ENCODE peak calls at places on chromosomes 4 and X, in ten cellular contexts. One of them, this sample, is unnamed.

GRCh38 chrX:137058339-137059127 is 24.7 kb upstream of the GPR101 start:
- DNase-seq in H54: no peak
- DNase-seq in tibial nerve: no peak
- DNase-seq in retina: no peak
- DNase-seq in foreskin melanocyte: no peak
- DNase-seq in stomach: no peak
- DNase-seq in non-pigmented ciliary epithelial cell: no peak
- DNase-seq in NCI-H1105: no peak
- DNase-seq in stimulated activated CD4-positive, alpha-beta T cell treated with anti-CD3 and anti-CD28 coated beads, Interleukin-1b, Interleukin-23, amount 100 ng/mL, for 1 hour: no peak
- DNase-seq in stimulated activated naive CD8-positive, alpha-beta T cell treated with anti-CD3 and anti-CD28 coated beads, Interleukin-15, amount 100 ng/mL, for 72 hours: no peak
- DNase-seq in this sample: no peak

GRCh38 chr4:112296949-112297483 is at the start of gene ALPK1:
- DNase-seq in tibial nerve: peak; percentile 48
- DNase-seq in H54: peak; percentile 24
- DNase-seq in retina: no peak
- DNase-seq in NCI-H1105: no peak
- DNase-seq in stimulated activated naive CD8-positive, alpha-beta T cell treated with anti-CD3 and anti-CD28 coated beads, Interleukin-15, amount 100 ng/mL, for 72 hours: no peak
- DNase-seq in foreskin melanocyte: peak; percentile 84
- DNase-seq in stomach: no peak
- DNase-seq in stimulated activated CD4-positive, alpha-beta T cell treated with anti-CD3 and anti-CD28 coated beads, Interleukin-1b, Interleukin-23, amount 100 ng/mL, for 1 hour: no peak
- DNase-seq in non-pigmented ciliary epithelial cell: peak; percentile 71
- DNase-seq in this sample: peak; percentile 92

GRCh38 chr4:10810411-10810810 is 125.8 kb upstream of the CLNK start:
- DNase-seq in stimulated activated CD4-positive, alpha-beta T cell treated with anti-CD3 and anti-CD28 coated beads, Interleukin-1b, Interleukin-23, amount 100 ng/mL, for 1 hour: no peak
- DNase-seq in foreskin melanocyte: no peak
- DNase-seq in stimulated activated naive CD8-positive, alpha-beta T cell treated with anti-CD3 and anti-CD28 coated beads, Interleukin-15, amount 100 ng/mL, for 72 hours: no peak
- DNase-seq in retina: no peak
- DNase-seq in stomach: no peak
- DNase-seq in NCI-H1105: no peak
- DNase-seq in H54: no peak
- DNase-seq in tibial nerve: no peak
- DNase-seq in non-pigmented ciliary epithelial cell: no peak
- DNase-seq in this sample: no peak

GRCh38 chrX:110320588-110320987 is 2.7 kb upstream of the AMMECR1 start:
- DNase-seq in tibial nerve: no peak
- DNase-seq in retina: no peak
- DNase-seq in foreskin melanocyte: no peak
- DNase-seq in non-pigmented ciliary epithelial cell: no peak
- DNase-seq in stimulated activated CD4-positive, alpha-beta T cell treated with anti-CD3 and anti-CD28 coated beads, Interleukin-1b, Interleukin-23, amount 100 ng/mL, for 1 hour: no peak
- DNase-seq in stomach: no peak
- DNase-seq in H54: no peak
- DNase-seq in NCI-H1105: no peak
- DNase-seq in stimulated activated naive CD8-positive, alpha-beta T cell treated with anti-CD3 and anti-CD28 coated beads, Interleukin-15, amount 100 ng/mL, for 72 hours: no peak
- DNase-seq in this sample: no peak

GRCh38 chrX:123698979-123699378 is 33.9 kb downstream of the THOC2 start:
- DNase-seq in retina: no peak
- DNase-seq in tibial nerve: no peak
- DNase-seq in non-pigmented ciliary epithelial cell: no peak
- DNase-seq in NCI-H1105: no peak
- DNase-seq in stomach: no peak
- DNase-seq in stimulated activated naive CD8-positive, alpha-beta T cell treated with anti-CD3 and anti-CD28 coated beads, Interleukin-15, amount 100 ng/mL, for 72 hours: no peak
- DNase-seq in foreskin melanocyte: no peak
- DNase-seq in H54: no peak
- DNase-seq in stimulated activated CD4-positive, alpha-beta T cell treated with anti-CD3 and anti-CD28 coated beads, Interleukin-1b, Interleukin-23, amount 100 ng/mL, for 1 hour: no peak
- DNase-seq in this sample: peak; percentile 2

GRCh38 chr4:81919238-81919637 is 447.5 kb upstream of the RASGEF1B start:
- DNase-seq in stomach: no peak
- DNase-seq in foreskin melanocyte: no peak
- DNase-seq in tibial nerve: no peak
- DNase-seq in retina: no peak
- DNase-seq in stimulated activated naive CD8-positive, alpha-beta T cell treated with anti-CD3 and anti-CD28 coated beads, Interleukin-15, amount 100 ng/mL, for 72 hours: no peak
- DNase-seq in stimulated activated CD4-positive, alpha-beta T cell treated with anti-CD3 and anti-CD28 coated beads, Interleukin-1b, Interleukin-23, amount 100 ng/mL, for 1 hour: no peak
- DNase-seq in non-pigmented ciliary epithelial cell: no peak
- DNase-seq in H54: no peak
- DNase-seq in NCI-H1105: no peak
- DNase-seq in this sample: no peak

GRCh38 chr4:91058345-91058744 is 931.2 kb downstream of the CCSER1 start:
- DNase-seq in non-pigmented ciliary epithelial cell: peak; percentile 22
- DNase-seq in H54: no peak
- DNase-seq in stomach: no peak
- DNase-seq in tibial nerve: no peak
- DNase-seq in stimulated activated CD4-positive, alpha-beta T cell treated with anti-CD3 and anti-CD28 coated beads, Interleukin-1b, Interleukin-23, amount 100 ng/mL, for 1 hour: no peak
- DNase-seq in NCI-H1105: no peak
- DNase-seq in foreskin melanocyte: no peak
- DNase-seq in stimulated activated naive CD8-positive, alpha-beta T cell treated with anti-CD3 and anti-CD28 coated beads, Interleukin-15, amount 100 ng/mL, for 72 hours: no peak
- DNase-seq in retina: no peak
- DNase-seq in this sample: peak; percentile 17

GRCh38 chr4:17646693-17647092 is 32.3 kb downstream of the MED28 start:
- DNase-seq in stomach: no peak
- DNase-seq in foreskin melanocyte: no peak
- DNase-seq in stimulated activated CD4-positive, alpha-beta T cell treated with anti-CD3 and anti-CD28 coated beads, Interleukin-1b, Interleukin-23, amount 100 ng/mL, for 1 hour: no peak
- DNase-seq in retina: no peak
- DNase-seq in non-pigmented ciliary epithelial cell: no peak
- DNase-seq in stimulated activated naive CD8-positive, alpha-beta T cell treated with anti-CD3 and anti-CD28 coated beads, Interleukin-15, amount 100 ng/mL, for 72 hours: no peak
- DNase-seq in NCI-H1105: no peak
- DNase-seq in H54: no peak
- DNase-seq in tibial nerve: no peak
- DNase-seq in this sample: no peak

GRCh38 chrX:120120223-120120622 is 4.5 kb upstream of the RHOXF1 start:
- DNase-seq in foreskin melanocyte: no peak
- DNase-seq in non-pigmented ciliary epithelial cell: peak; percentile 3
- DNase-seq in stimulated activated CD4-positive, alpha-beta T cell treated with anti-CD3 and anti-CD28 coated beads, Interleukin-1b, Interleukin-23, amount 100 ng/mL, for 1 hour: no peak
- DNase-seq in stomach: no peak
- DNase-seq in tibial nerve: no peak
- DNase-seq in NCI-H1105: no peak
- DNase-seq in retina: no peak
- DNase-seq in H54: no peak
- DNase-seq in stimulated activated naive CD8-positive, alpha-beta T cell treated with anti-CD3 and anti-CD28 coated beads, Interleukin-15, amount 100 ng/mL, for 72 hours: no peak
- DNase-seq in this sample: peak; percentile 60

GRCh38 chr4:38678078-38678477 is 14.1 kb downstream of the KLF3 start:
- DNase-seq in stimulated activated CD4-positive, alpha-beta T cell treated with anti-CD3 and anti-CD28 coated beads, Interleukin-1b, Interleukin-23, amount 100 ng/mL, for 1 hour: no peak
- DNase-seq in foreskin melanocyte: no peak
- DNase-seq in NCI-H1105: no peak
- DNase-seq in stimulated activated naive CD8-positive, alpha-beta T cell treated with anti-CD3 and anti-CD28 coated beads, Interleukin-15, amount 100 ng/mL, for 72 hours: no peak
- DNase-seq in H54: no peak
- DNase-seq in non-pigmented ciliary epithelial cell: peak; percentile 94
- DNase-seq in tibial nerve: peak; percentile 42
- DNase-seq in stomach: no peak
- DNase-seq in retina: peak; percentile 62
- DNase-seq in this sample: peak; percentile 95

GRCh38 chrX:110755611-110756010 is 40.0 kb downstream of the CHRDL1 start:
- DNase-seq in retina: no peak
- DNase-seq in stimulated activated CD4-positive, alpha-beta T cell treated with anti-CD3 and anti-CD28 coated beads, Interleukin-1b, Interleukin-23, amount 100 ng/mL, for 1 hour: no peak
- DNase-seq in non-pigmented ciliary epithelial cell: no peak
- DNase-seq in stimulated activated naive CD8-positive, alpha-beta T cell treated with anti-CD3 and anti-CD28 coated beads, Interleukin-15, amount 100 ng/mL, for 72 hours: no peak
- DNase-seq in tibial nerve: no peak
- DNase-seq in NCI-H1105: no peak
- DNase-seq in stomach: no peak
- DNase-seq in H54: no peak
- DNase-seq in foreskin melanocyte: no peak
- DNase-seq in this sample: no peak

GRCh38 chr4:4913628-4914027 is 54.2 kb downstream of the MSX1 start:
- DNase-seq in non-pigmented ciliary epithelial cell: no peak
- DNase-seq in tibial nerve: no peak
- DNase-seq in foreskin melanocyte: no peak
- DNase-seq in NCI-H1105: no peak
- DNase-seq in retina: no peak
- DNase-seq in stimulated activated CD4-positive, alpha-beta T cell treated with anti-CD3 and anti-CD28 coated beads, Interleukin-1b, Interleukin-23, amount 100 ng/mL, for 1 hour: no peak
- DNase-seq in H54: no peak
- DNase-seq in stomach: no peak
- DNase-seq in stimulated activated naive CD8-positive, alpha-beta T cell treated with anti-CD3 and anti-CD28 coated beads, Interleukin-15, amount 100 ng/mL, for 72 hours: no peak
- DNase-seq in this sample: no peak

GRCh38 chr4:123393696-123394095 is 2.9 kb upstream of the SPRY1 start:
- DNase-seq in NCI-H1105: no peak
- DNase-seq in stimulated activated naive CD8-positive, alpha-beta T cell treated with anti-CD3 and anti-CD28 coated beads, Interleukin-15, amount 100 ng/mL, for 72 hours: no peak
- DNase-seq in H54: no peak
- DNase-seq in tibial nerve: no peak
- DNase-seq in retina: no peak
- DNase-seq in foreskin melanocyte: no peak
- DNase-seq in stomach: no peak
- DNase-seq in stimulated activated CD4-positive, alpha-beta T cell treated with anti-CD3 and anti-CD28 coated beads, Interleukin-1b, Interleukin-23, amount 100 ng/mL, for 1 hour: no peak
- DNase-seq in non-pigmented ciliary epithelial cell: no peak
- DNase-seq in this sample: peak; percentile 67

GRCh38 chrX:10755477-10756334 is 135.3 kb upstream of the MID1 start:
- DNase-seq in stimulated activated CD4-positive, alpha-beta T cell treated with anti-CD3 and anti-CD28 coated beads, Interleukin-1b, Interleukin-23, amount 100 ng/mL, for 1 hour: no peak
- DNase-seq in NCI-H1105: no peak
- DNase-seq in tibial nerve: peak; percentile 7
- DNase-seq in stimulated activated naive CD8-positive, alpha-beta T cell treated with anti-CD3 and anti-CD28 coated beads, Interleukin-15, amount 100 ng/mL, for 72 hours: no peak
- DNase-seq in retina: peak; percentile 25
- DNase-seq in non-pigmented ciliary epithelial cell: peak; percentile 65
- DNase-seq in foreskin melanocyte: no peak
- DNase-seq in H54: no peak
- DNase-seq in stomach: no peak
- DNase-seq in this sample: peak; percentile 47

GRCh38 chr4:31283689-31284088 is 563.5 kb downstream of the PCDH7 start:
- DNase-seq in foreskin melanocyte: no peak
- DNase-seq in stimulated activated naive CD8-positive, alpha-beta T cell treated with anti-CD3 and anti-CD28 coated beads, Interleukin-15, amount 100 ng/mL, for 72 hours: no peak
- DNase-seq in tibial nerve: no peak
- DNase-seq in H54: no peak
- DNase-seq in retina: no peak
- DNase-seq in stimulated activated CD4-positive, alpha-beta T cell treated with anti-CD3 and anti-CD28 coated beads, Interleukin-1b, Interleukin-23, amount 100 ng/mL, for 1 hour: no peak
- DNase-seq in NCI-H1105: no peak
- DNase-seq in stomach: no peak
- DNase-seq in non-pigmented ciliary epithelial cell: no peak
- DNase-seq in this sample: no peak

GRCh38 chr4:41361831-41362646 is 105.3 kb downstream of the UCHL1 start:
- DNase-seq in non-pigmented ciliary epithelial cell: no peak
- DNase-seq in H54: peak; percentile 12
- DNase-seq in tibial nerve: no peak
- DNase-seq in stimulated activated naive CD8-positive, alpha-beta T cell treated with anti-CD3 and anti-CD28 coated beads, Interleukin-15, amount 100 ng/mL, for 72 hours: no peak
- DNase-seq in stimulated activated CD4-positive, alpha-beta T cell treated with anti-CD3 and anti-CD28 coated beads, Interleukin-1b, Interleukin-23, amount 100 ng/mL, for 1 hour: no peak
- DNase-seq in stomach: no peak
- DNase-seq in foreskin melanocyte: no peak
- DNase-seq in retina: no peak
- DNase-seq in NCI-H1105: no peak
- DNase-seq in this sample: peak; percentile 41

GRCh38 chr4:4666187-4666586 is 124.3 kb upstream of the STX18 start:
- DNase-seq in stimulated activated naive CD8-positive, alpha-beta T cell treated with anti-CD3 and anti-CD28 coated beads, Interleukin-15, amount 100 ng/mL, for 72 hours: no peak
- DNase-seq in retina: peak; percentile 13
- DNase-seq in stimulated activated CD4-positive, alpha-beta T cell treated with anti-CD3 and anti-CD28 coated beads, Interleukin-1b, Interleukin-23, amount 100 ng/mL, for 1 hour: no peak
- DNase-seq in stomach: no peak
- DNase-seq in tibial nerve: no peak
- DNase-seq in H54: no peak
- DNase-seq in foreskin melanocyte: no peak
- DNase-seq in NCI-H1105: no peak
- DNase-seq in non-pigmented ciliary epithelial cell: no peak
- DNase-seq in this sample: no peak

GRCh38 chrX:150372280-150372679 is 9.2 kb downstream of the MAMLD1 start:
- DNase-seq in foreskin melanocyte: peak; percentile 67
- DNase-seq in retina: no peak
- DNase-seq in H54: no peak
- DNase-seq in stimulated activated naive CD8-positive, alpha-beta T cell treated with anti-CD3 and anti-CD28 coated beads, Interleukin-15, amount 100 ng/mL, for 72 hours: no peak
- DNase-seq in tibial nerve: no peak
- DNase-seq in stomach: no peak
- DNase-seq in non-pigmented ciliary epithelial cell: no peak
- DNase-seq in NCI-H1105: no peak
- DNase-seq in stimulated activated CD4-positive, alpha-beta T cell treated with anti-CD3 and anti-CD28 coated beads, Interleukin-1b, Interleukin-23, amount 100 ng/mL, for 1 hour: no peak
- DNase-seq in this sample: no peak

GRCh38 chrX:56661193-56661592 is 67.8 kb upstream of the NBDY start:
- DNase-seq in foreskin melanocyte: no peak
- DNase-seq in retina: no peak
- DNase-seq in stimulated activated naive CD8-positive, alpha-beta T cell treated with anti-CD3 and anti-CD28 coated beads, Interleukin-15, amount 100 ng/mL, for 72 hours: no peak
- DNase-seq in stimulated activated CD4-positive, alpha-beta T cell treated with anti-CD3 and anti-CD28 coated beads, Interleukin-1b, Interleukin-23, amount 100 ng/mL, for 1 hour: no peak
- DNase-seq in non-pigmented ciliary epithelial cell: no peak
- DNase-seq in NCI-H1105: no peak
- DNase-seq in stomach: no peak
- DNase-seq in tibial nerve: no peak
- DNase-seq in H54: no peak
- DNase-seq in this sample: no peak

GRCh38 chr4:150321113-150321512 is 242.9 kb downstream of the DCLK2 start:
- DNase-seq in H54: no peak
- DNase-seq in stimulated activated CD4-positive, alpha-beta T cell treated with anti-CD3 and anti-CD28 coated beads, Interleukin-1b, Interleukin-23, amount 100 ng/mL, for 1 hour: no peak
- DNase-seq in stimulated activated naive CD8-positive, alpha-beta T cell treated with anti-CD3 and anti-CD28 coated beads, Interleukin-15, amount 100 ng/mL, for 72 hours: no peak
- DNase-seq in NCI-H1105: no peak
- DNase-seq in stomach: no peak
- DNase-seq in retina: no peak
- DNase-seq in foreskin melanocyte: no peak
- DNase-seq in non-pigmented ciliary epithelial cell: no peak
- DNase-seq in tibial nerve: no peak
- DNase-seq in this sample: no peak

GRCh38 chr4:10034612-10035104 is 13.4 kb upstream of the SLC2A9 start:
- DNase-seq in retina: no peak
- DNase-seq in non-pigmented ciliary epithelial cell: no peak
- DNase-seq in stomach: no peak
- DNase-seq in NCI-H1105: no peak
- DNase-seq in stimulated activated naive CD8-positive, alpha-beta T cell treated with anti-CD3 and anti-CD28 coated beads, Interleukin-15, amount 100 ng/mL, for 72 hours: no peak
- DNase-seq in stimulated activated CD4-positive, alpha-beta T cell treated with anti-CD3 and anti-CD28 coated beads, Interleukin-1b, Interleukin-23, amount 100 ng/mL, for 1 hour: no peak
- DNase-seq in foreskin melanocyte: no peak
- DNase-seq in H54: no peak
- DNase-seq in tibial nerve: no peak
- DNase-seq in this sample: no peak

GRCh38 chrX:121307441-121307840 is 260.0 kb downstream of the GLUD2 start:
- DNase-seq in H54: no peak
- DNase-seq in stimulated activated naive CD8-positive, alpha-beta T cell treated with anti-CD3 and anti-CD28 coated beads, Interleukin-15, amount 100 ng/mL, for 72 hours: no peak
- DNase-seq in retina: no peak
- DNase-seq in tibial nerve: no peak
- DNase-seq in foreskin melanocyte: no peak
- DNase-seq in NCI-H1105: no peak
- DNase-seq in non-pigmented ciliary epithelial cell: peak; percentile 2
- DNase-seq in stomach: no peak
- DNase-seq in stimulated activated CD4-positive, alpha-beta T cell treated with anti-CD3 and anti-CD28 coated beads, Interleukin-1b, Interleukin-23, amount 100 ng/mL, for 1 hour: no peak
- DNase-seq in this sample: no peak

GRCh38 chrX:54116391-54116790 is 66.7 kb downstream of the FAM120C start:
- DNase-seq in NCI-H1105: no peak
- DNase-seq in retina: no peak
- DNase-seq in stomach: no peak
- DNase-seq in tibial nerve: no peak
- DNase-seq in foreskin melanocyte: no peak
- DNase-seq in H54: no peak
- DNase-seq in stimulated activated naive CD8-positive, alpha-beta T cell treated with anti-CD3 and anti-CD28 coated beads, Interleukin-15, amount 100 ng/mL, for 72 hours: no peak
- DNase-seq in non-pigmented ciliary epithelial cell: no peak
- DNase-seq in stimulated activated CD4-positive, alpha-beta T cell treated with anti-CD3 and anti-CD28 coated beads, Interleukin-1b, Interleukin-23, amount 100 ng/mL, for 1 hour: no peak
- DNase-seq in this sample: no peak

GRCh38 chr4:102438873-102439614 is 62.1 kb upstream of the NFKB1 start:
- DNase-seq in stimulated activated naive CD8-positive, alpha-beta T cell treated with anti-CD3 and anti-CD28 coated beads, Interleukin-15, amount 100 ng/mL, for 72 hours: no peak
- DNase-seq in stomach: no peak
- DNase-seq in tibial nerve: peak; percentile 85
- DNase-seq in foreskin melanocyte: peak; percentile 54
- DNase-seq in NCI-H1105: peak; percentile 17
- DNase-seq in retina: peak; percentile 41
- DNase-seq in H54: no peak
- DNase-seq in stimulated activated CD4-positive, alpha-beta T cell treated with anti-CD3 and anti-CD28 coated beads, Interleukin-1b, Interleukin-23, amount 100 ng/mL, for 1 hour: no peak
- DNase-seq in non-pigmented ciliary epithelial cell: peak; percentile 85
- DNase-seq in this sample: peak; percentile 98

GRCh38 chrX:69085826-69086225 is 79.4 kb downstream of the PJA1 start:
- DNase-seq in stimulated activated naive CD8-positive, alpha-beta T cell treated with anti-CD3 and anti-CD28 coated beads, Interleukin-15, amount 100 ng/mL, for 72 hours: no peak
- DNase-seq in retina: no peak
- DNase-seq in foreskin melanocyte: no peak
- DNase-seq in stimulated activated CD4-positive, alpha-beta T cell treated with anti-CD3 and anti-CD28 coated beads, Interleukin-1b, Interleukin-23, amount 100 ng/mL, for 1 hour: no peak
- DNase-seq in tibial nerve: no peak
- DNase-seq in H54: no peak
- DNase-seq in non-pigmented ciliary epithelial cell: no peak
- DNase-seq in NCI-H1105: no peak
- DNase-seq in stomach: no peak
- DNase-seq in this sample: no peak

GRCh38 chrX:154348646-154349358 is 25.6 kb downstream of the FLNA start:
- DNase-seq in non-pigmented ciliary epithelial cell: no peak
- DNase-seq in foreskin melanocyte: no peak
- DNase-seq in stimulated activated CD4-positive, alpha-beta T cell treated with anti-CD3 and anti-CD28 coated beads, Interleukin-1b, Interleukin-23, amount 100 ng/mL, for 1 hour: no peak
- DNase-seq in retina: no peak
- DNase-seq in stimulated activated naive CD8-positive, alpha-beta T cell treated with anti-CD3 and anti-CD28 coated beads, Interleukin-15, amount 100 ng/mL, for 72 hours: no peak
- DNase-seq in NCI-H1105: no peak
- DNase-seq in tibial nerve: no peak
- DNase-seq in H54: no peak
- DNase-seq in stomach: no peak
- DNase-seq in this sample: no peak

GRCh38 chr4:5788144-5788543 is 77.1 kb downstream of the EVC start:
- DNase-seq in stimulated activated naive CD8-positive, alpha-beta T cell treated with anti-CD3 and anti-CD28 coated beads, Interleukin-15, amount 100 ng/mL, for 72 hours: no peak
- DNase-seq in stimulated activated CD4-positive, alpha-beta T cell treated with anti-CD3 and anti-CD28 coated beads, Interleukin-1b, Interleukin-23, amount 100 ng/mL, for 1 hour: no peak
- DNase-seq in tibial nerve: no peak
- DNase-seq in non-pigmented ciliary epithelial cell: no peak
- DNase-seq in H54: no peak
- DNase-seq in stomach: no peak
- DNase-seq in NCI-H1105: no peak
- DNase-seq in retina: no peak
- DNase-seq in foreskin melanocyte: no peak
- DNase-seq in this sample: no peak

GRCh38 chr4:91485415-91485814 is 818.4 kb upstream of the GRID2 start:
- DNase-seq in H54: no peak
- DNase-seq in stimulated activated naive CD8-positive, alpha-beta T cell treated with anti-CD3 and anti-CD28 coated beads, Interleukin-15, amount 100 ng/mL, for 72 hours: no peak
- DNase-seq in NCI-H1105: no peak
- DNase-seq in retina: no peak
- DNase-seq in tibial nerve: no peak
- DNase-seq in stomach: no peak
- DNase-seq in non-pigmented ciliary epithelial cell: no peak
- DNase-seq in stimulated activated CD4-positive, alpha-beta T cell treated with anti-CD3 and anti-CD28 coated beads, Interleukin-1b, Interleukin-23, amount 100 ng/mL, for 1 hour: no peak
- DNase-seq in foreskin melanocyte: no peak
- DNase-seq in this sample: no peak

This sample was measured in mesenchymal stem cell.